ENCODE peak calls at places on chromosome 16, in seven cellular contexts. L is ovary, Q is thyroid gland, G is sigmoid colon, T is gastrocnemius medialis, W is body of pancreas, I is K562. K is an unnamed sample. For H3K27me3, the result is how much of the 10 kb centered on the place peaks cover.

GRCh38 chr16:87384162-87384999 is 805 bp upstream of the FBXO31 start:
- DNase-seq in I (no peak), G (peak), L (no peak), T (no peak), W (peak), Q (peak), K (no peak)

GRCh38 chr16:66489385-66489784 is 60.5 kb downstream of the TK2 start:
- DNase-seq in L (peak), I (no peak), G (peak), T (no peak), Q (no peak), W (no peak), K (no peak)

GRCh38 chr16:27950488-27950887 is 113.0 kb downstream of the GSG1L start:
- DNase-seq in G (peak), T (no peak), W (no peak), I (no peak), Q (no peak), L (no peak), K (no peak)

GRCh38 chr16:31708348-31708747 is 165.3 kb upstream of the ZNF267 start:
- DNase-seq in L (no peak), Q (no peak), W (no peak), G (no peak), T (no peak), I (no peak), K (no peak)

GRCh38 chr16:57277586-57277985 is 6.9 kb downstream of the PLLP start:
- DNase-seq in I (no peak), L (no peak), Q (no peak), G (peak), T (no peak), W (no peak), K (no peak)

GRCh38 chr16:14321542-14321941 is 250.4 kb downstream of the MRTFB start:
- DNase-seq in G (no peak), I (peak), T (no peak), W (peak), Q (peak), L (peak), K (no peak)

GRCh38 chr16:29663829-29664132 is 734 bp downstream of the SPN start:
- DNase-seq in T (no peak), Q (no peak), I (no peak), L (no peak), W (no peak), G (no peak), K (no peak)

GRCh38 chr16:9970796-9971195 is 211.4 kb downstream of the GRIN2A start:
- DNase-seq in W (no peak), I (no peak), T (no peak), L (no peak), Q (no peak), G (no peak), K (peak)

GRCh38 chr16:87700406-87701065 is 65.2 kb downstream of the KLHDC4 start:
- DNase-seq in Q (no peak), L (no peak), W (no peak), I (no peak), G (no peak), T (no peak), K (no peak)

GRCh38 chr16:50881331-50881830 is 139.5 kb downstream of the CYLD start:
- DNase-seq in L (no peak), Q (no peak), I (peak), T (no peak), G (no peak), W (no peak), K (peak)

GRCh38 chr16:68065716-68066305 is 19.4 kb upstream of the NFATC3 start:
- DNase-seq in G (no peak), T (no peak), I (no peak), W (no peak), Q (peak), L (no peak), K (no peak)

GRCh38 chr16:15996432-15997109 is 47.2 kb downstream of the ABCC1 start:
- DNase-seq in G (peak), L (peak), I (peak), Q (no peak), W (peak), T (no peak), K (no peak)
- TF ChIP-seq POLR2A in G (no peak), L (no peak), I (no peak), Q (no peak), W (no peak), T (no peak), K (no peak)

GRCh38 chr16:54945063-54945462 is 14.4 kb downstream of the IRX5 start:
- DNase-seq in I (no peak), W (no peak), L (no peak), T (no peak), G (no peak), Q (no peak), K (peak)

GRCh38 chr16:54946909-54947308 is 16.2 kb downstream of the IRX5 start:
- DNase-seq in L (no peak), Q (no peak), T (no peak), G (no peak), W (no peak), I (no peak), K (no peak)

GRCh38 chr16:54944002-54944401 is 13.3 kb downstream of the IRX5 start:
- DNase-seq in T (no peak), Q (no peak), L (no peak), G (no peak), I (no peak), W (no peak), K (no peak)

GRCh38 chr16:54952195-54952594 is 21.5 kb downstream of the IRX5 start:
- DNase-seq in G (no peak), W (no peak), T (no peak), I (no peak), Q (no peak), L (no peak), K (no peak)

DNA sequence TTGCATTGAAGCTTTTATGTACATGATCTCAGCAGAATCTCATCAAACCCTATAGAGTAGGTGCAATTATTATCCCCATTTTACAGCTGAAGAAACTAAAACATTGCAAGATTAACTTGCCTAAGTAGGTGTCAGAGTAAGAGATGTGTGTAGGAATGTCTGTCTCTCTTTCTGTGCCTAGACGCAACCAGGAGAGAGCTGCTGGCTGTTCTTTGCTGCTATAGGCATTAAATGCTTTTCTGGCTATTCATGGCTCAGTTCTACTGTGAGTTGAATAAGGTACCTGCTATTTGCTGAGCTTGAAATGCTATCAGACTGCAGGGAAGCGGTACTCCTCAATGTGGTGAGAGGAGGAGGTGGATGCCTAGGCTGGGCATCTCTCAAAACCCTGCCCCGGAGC is 17.0 kb downstream of the IRX5 start:
- DNase-seq in G (no peak), W (no peak), I (no peak), L (no peak), T (no peak), Q (no peak), K (no peak)
- H3K27me3 ChIP-seq in G (half or more), W (under half), I (under half), L (under half), T (under half), Q (under half), K (under half)

GRCh38 chr16:81740163-81740562 is 38.9 kb upstream of the PLCG2 start:
- DNase-seq in G (no peak), L (no peak), I (no peak), Q (no peak), T (no peak), W (no peak), K (no peak)
- H3K4me3 ChIP-seq in G (no peak), L (no peak), I (no peak), Q (no peak), T (no peak), W (no peak), K (no peak)

GRCh38 chr16:83070416-83071199 is 443.8 kb downstream of the CDH13 start:
- DNase-seq in Q (no peak), W (no peak), I (no peak), T (no peak), G (no peak), L (no peak), K (no peak)

GRCh38 chr16:83066881-83067280 is 440.1 kb downstream of the CDH13 start:
- DNase-seq in Q (no peak), I (no peak), G (no peak), W (no peak), L (no peak), T (no peak), K (no peak)

GRCh38 chr16:83066011-83066410 is 439.2 kb downstream of the CDH13 start:
- DNase-seq in W (no peak), I (no peak), T (no peak), L (no peak), Q (no peak), G (no peak), K (no peak)

GRCh38 chr16:83068686-83069085 is 441.9 kb downstream of the CDH13 start:
- DNase-seq in W (no peak), G (no peak), T (no peak), L (no peak), Q (no peak), I (no peak), K (no peak)
- TF ChIP-seq POLR2A in W (no peak), G (no peak), T (no peak), L (no peak), Q (no peak), I (no peak), K (no peak)

GRCh38 chr16:82038941-82039340 is 3.9 kb downstream of the HSD17B2 start:
- DNase-seq in G (no peak), L (no peak), T (no peak), Q (no peak), I (no peak), W (no peak), K (no peak)
- H3K27me3 ChIP-seq in G (under half), L (under half), T (under half), Q (under half), I (under half), W (under half), K (under half)

DNA sequence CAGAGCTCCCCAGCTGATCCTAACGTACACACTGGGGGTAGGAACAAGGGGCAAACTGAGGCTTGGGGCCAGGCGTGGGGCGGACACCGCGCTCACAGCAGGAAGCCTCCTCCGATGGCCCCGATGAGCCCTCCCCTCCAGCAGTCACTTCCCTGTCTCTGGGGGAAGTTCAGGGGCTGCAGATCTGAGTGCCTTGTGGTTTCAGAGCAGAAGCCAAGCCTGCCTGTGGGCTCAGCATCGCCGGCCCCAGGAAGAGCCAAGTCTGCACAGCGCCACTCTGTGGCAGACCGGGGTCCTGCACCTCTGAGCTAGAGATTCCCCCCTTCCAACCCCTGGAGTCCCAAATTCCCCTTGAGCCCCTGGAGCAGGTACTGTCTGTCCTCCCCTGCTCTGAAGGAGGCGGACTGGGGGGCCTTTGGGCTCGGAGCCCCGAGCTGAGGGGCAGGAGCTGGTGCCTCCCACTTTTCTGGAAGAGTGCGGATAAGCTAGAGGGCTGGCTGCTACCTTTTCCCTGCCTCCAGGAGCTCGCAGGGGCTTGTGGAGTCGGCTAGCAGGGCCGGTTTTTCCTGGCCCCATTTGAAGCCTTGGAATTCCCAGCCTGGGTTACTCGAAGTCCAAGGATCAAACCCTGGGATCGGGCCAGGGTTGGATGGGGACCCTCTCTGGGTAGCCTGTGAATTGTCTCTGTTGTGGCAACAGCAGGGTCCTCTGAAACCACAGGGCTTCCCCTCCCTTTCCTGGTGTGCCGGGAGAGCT is 2.9 kb downstream of the GSE1 start:
- DNase-seq in G (peak), Q (peak), T (peak), I (peak), W (peak), L (peak), K (peak)
- H3K4me3 ChIP-seq in G (peak), Q (no peak), T (peak), I (peak), W (no peak), L (no peak), K (no peak)